ENCODE peak calls at places on chromosomes 1 and 21, in ten cellular contexts. L, B, R, T, D, S, Z, C, Q and O are unnamed samples. For H3K4me1, the result is how much of the 10 kb centered on the place peaks cover.

GRCh38 chr1:197989058-197989457 is 71.9 kb downstream of the LHX9 start:
- DNase-seq in D (no peak), R (no peak), Z (no peak), B (no peak), L (no peak), Q (no peak), S (no peak), C (no peak), T (no peak), O (no peak)

GRCh38 chr1:150288382-150288781 is 5.3 kb upstream of the MRPS21 start:
- DNase-seq in R (no peak), L (no peak), Q (no peak), Z (no peak), T (no peak), C (no peak), B (no peak), D (no peak), S (no peak), O (no peak)

GRCh38 chr1:160227045-160227444 is 21.9 kb downstream of the PEA15 start:
- DNase-seq in Q (no peak), L (no peak), C (no peak), D (no peak), B (no peak), T (no peak), S (no peak), Z (no peak), R (no peak), O (no peak)

GRCh38 chr1:17551755-17552234 is 12.3 kb downstream of the ARHGEF10L start:
- DNase-seq in C (peak), B (no peak), L (no peak), S (no peak), D (peak), T (no peak), Z (peak), Q (no peak), R (no peak), O (peak)

GRCh38 chr1:89827330-89827729 is 6.5 kb downstream of the LRRC8D start:
- DNase-seq in T (no peak), R (no peak), C (no peak), D (no peak), Z (no peak), L (no peak), Q (no peak), S (no peak), B (no peak), O (no peak)

GRCh38 chr1:196372896-196373536 is 235.2 kb downstream of the KCNT2 start:
- DNase-seq in L (no peak), T (no peak), S (peak), Z (no peak), D (no peak), Q (no peak), R (no peak), B (peak), C (no peak), O (peak)

GRCh38 chr1:243325305-243325890 is 69.6 kb downstream of the SDCCAG8 start:
- DNase-seq in Z (no peak), D (peak), S (peak), B (peak), L (peak), Q (peak), R (no peak), C (no peak), T (no peak), O (peak)

GRCh38 chr1:175731581-175731980 is 11.8 kb downstream of the TNR start:
- DNase-seq in B (no peak), Z (no peak), S (no peak), R (no peak), Q (no peak), D (no peak), L (no peak), T (no peak), C (no peak), O (no peak)

GRCh38 chr1:76161451-76161850 is 86.9 kb downstream of the ST6GALNAC3 start:
- DNase-seq in Z (no peak), L (no peak), T (no peak), D (no peak), S (no peak), Q (no peak), R (no peak), B (peak), C (no peak), O (no peak)

GRCh38 chr1:1179339-1179982 is 5.8 kb downstream of the TTLL10 start:
- DNase-seq in T (no peak), S (no peak), C (peak), L (no peak), B (peak), Q (no peak), Z (no peak), D (peak), R (no peak), O (no peak)

GRCh38 chr1:156496211-156496761 is 4.3 kb downstream of the MEF2D start:
- DNase-seq in C (peak), B (no peak), T (no peak), L (peak), Q (no peak), S (no peak), R (no peak), Z (no peak), D (no peak), O (no peak)

GRCh38 chr1:81414417-81415087 is 386.2 kb upstream of the ADGRL2 start:
- DNase-seq in D (peak), T (peak), C (peak), B (peak), S (no peak), L (peak), R (peak), Q (peak), Z (peak), O (peak)

GRCh38 chr1:39128126-39128525 is 76.4 kb upstream of the MACF1 start:
- DNase-seq in B (no peak), C (no peak), Z (no peak), Q (no peak), T (no peak), L (no peak), S (no peak), D (no peak), R (no peak), O (no peak)
- H3K4me1 ChIP-seq in B (half or more), C (under half), Z (under half), Q (under half), T (under half), L (half or more), S (half or more), D (half or more), R (half or more), O (under half)

DNA sequence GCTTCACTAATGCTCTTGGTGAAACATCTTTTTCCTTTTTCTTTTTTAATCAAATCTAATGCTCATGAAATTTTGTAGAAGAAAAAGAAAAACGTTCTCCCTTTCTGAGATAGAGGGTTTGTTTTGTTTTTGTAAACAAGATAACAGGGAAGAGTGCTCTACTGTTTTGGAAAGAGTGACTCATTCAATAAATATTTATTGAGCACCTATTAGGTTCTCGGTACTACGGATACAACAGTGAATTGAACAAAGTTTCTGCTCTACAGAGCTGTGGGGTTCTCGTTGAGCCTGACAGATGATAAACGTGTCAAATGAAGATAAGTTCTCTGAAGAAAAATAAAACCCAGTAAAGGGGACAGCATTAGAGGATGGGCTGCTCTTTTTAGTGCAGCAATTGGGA is 7.0 kb downstream of the PGM1 start:
- DNase-seq in C (no peak), Z (no peak), B (no peak), D (no peak), Q (no peak), T (no peak), S (no peak), R (no peak), L (no peak), O (peak)
- H3K4me1 ChIP-seq in C (under half), Z (under half), B (under half), D (under half), Q (under half), T (under half), S (under half), R (under half), L (under half), O (under half)

DNA sequence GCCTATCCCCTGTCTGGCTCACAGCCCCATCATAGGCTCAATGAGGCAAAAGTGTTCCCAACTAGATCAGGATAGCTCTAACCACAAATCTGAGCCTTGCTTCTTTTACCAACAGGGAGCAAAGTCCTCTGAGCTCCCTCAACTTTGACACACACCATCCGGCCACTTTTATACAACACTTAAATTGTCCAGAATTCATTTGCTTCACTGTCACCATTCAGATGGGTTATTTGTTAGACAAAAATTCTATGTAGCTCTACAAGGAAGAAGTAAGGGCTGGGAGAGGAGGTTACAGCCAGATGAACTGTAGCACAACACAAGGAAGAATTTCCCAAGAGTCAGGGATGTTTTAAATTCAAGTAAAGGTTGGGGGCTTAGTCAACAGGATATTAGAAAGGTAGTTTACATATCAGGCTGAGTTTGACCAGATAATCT is 50.8 kb downstream of the TGFBR3 start:
- DNase-seq in R (no peak), L (no peak), T (no peak), Q (no peak), Z (no peak), S (no peak), B (no peak), C (no peak), D (no peak), O (no peak)
- H3K4me1 ChIP-seq in R (under half), L (under half), T (under half), Q (under half), Z (under half), S (under half), B (under half), C (under half), D (under half), O (under half)

GRCh38 chr1:183030053-183030452 is 6.8 kb downstream of the LAMC1 start:
- DNase-seq in S (peak), Q (peak), D (no peak), Z (no peak), C (no peak), B (no peak), T (no peak), R (no peak), L (no peak), O (peak)

GRCh38 chr1:183032122-183032921 is 9.1 kb downstream of the LAMC1 start:
- DNase-seq in D (no peak), R (no peak), L (no peak), Z (no peak), T (no peak), B (no peak), Q (no peak), S (no peak), C (no peak), O (peak)

GRCh38 chr1:183027791-183028190 is 4.6 kb downstream of the LAMC1 start:
- DNase-seq in S (peak), T (no peak), L (no peak), Z (no peak), D (no peak), Q (no peak), C (no peak), R (no peak), B (no peak), O (no peak)

GRCh38 chr1:183027031-183027430 is 3.8 kb downstream of the LAMC1 start:
- DNase-seq in L (no peak), S (no peak), T (no peak), R (no peak), Z (no peak), B (no peak), D (no peak), C (no peak), Q (no peak), O (no peak)

DNA sequence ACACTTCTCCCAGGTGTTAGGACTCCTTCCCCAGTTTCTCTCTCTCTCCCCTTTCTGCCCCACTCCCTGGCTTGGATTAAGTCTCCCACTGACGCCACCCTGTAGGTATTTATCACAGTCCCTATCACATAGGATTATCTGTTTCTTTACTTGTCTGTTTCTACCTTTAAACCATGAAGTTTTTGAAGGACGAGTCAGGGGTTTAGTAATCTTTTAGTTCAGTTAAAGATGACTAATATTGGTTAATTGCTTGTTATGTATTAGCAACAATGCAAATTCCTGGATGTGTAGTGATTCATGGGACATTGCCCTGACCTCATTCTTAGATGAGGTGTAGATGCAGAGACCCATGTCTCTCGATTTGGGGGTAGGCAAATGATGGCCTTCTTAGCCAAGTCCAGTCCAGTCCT is 6.4 kb downstream of the LAMC1 start:
- DNase-seq in B (no peak), T (no peak), C (no peak), L (no peak), S (peak), Z (no peak), D (no peak), R (no peak), Q (no peak), O (peak)
- H3K4me1 ChIP-seq in B (under half), T (under half), C (under half), L (under half), S (under half), Z (under half), D (under half), R (under half), Q (under half), O (half or more)

GRCh38 chr1:16168622-16169021 is 12.8 kb upstream of the EPHA2 start:
- DNase-seq in C (no peak), L (peak), Q (no peak), Z (no peak), R (no peak), D (no peak), T (no peak), B (no peak), S (no peak), O (peak)

GRCh38 chr1:16172964-16173446 is 17.1 kb upstream of the EPHA2 start:
- DNase-seq in Z (no peak), D (no peak), B (no peak), Q (no peak), R (no peak), C (no peak), T (no peak), S (no peak), L (peak), O (peak)

GRCh38 chr1:16171314-16172223 is 15.7 kb upstream of the EPHA2 start:
- DNase-seq in R (no peak), C (no peak), T (no peak), B (no peak), Q (no peak), D (no peak), Z (no peak), S (no peak), L (no peak), O (peak)

GRCh38 chr1:16172232-16172830 is 16.5 kb upstream of the EPHA2 start:
- DNase-seq in D (no peak), S (no peak), Z (no peak), R (no peak), B (no peak), Q (no peak), T (no peak), C (no peak), L (no peak), O (no peak)

DNA sequence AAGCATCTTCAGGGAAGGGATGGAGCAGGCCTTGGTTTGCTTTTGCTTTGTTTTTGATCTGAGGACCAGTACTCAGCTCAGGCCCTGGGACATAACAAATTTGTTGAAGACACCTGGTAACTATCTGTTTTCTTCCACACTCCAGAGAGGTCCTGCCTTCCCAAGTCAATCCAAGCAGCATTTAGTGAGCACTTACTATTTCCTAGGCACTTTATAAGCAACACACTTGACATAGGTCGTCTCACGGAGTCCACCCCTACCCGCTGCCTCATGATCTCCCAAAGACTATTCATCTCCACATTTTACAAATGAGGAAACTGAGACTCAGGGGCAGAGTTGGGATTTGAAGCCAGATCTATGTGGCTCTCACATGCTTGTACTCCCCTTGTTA is 14.4 kb upstream of the EPHA2 start:
- DNase-seq in B (no peak), L (no peak), Q (no peak), Z (no peak), R (no peak), T (no peak), S (no peak), C (no peak), D (no peak), O (peak)
- H3K4me1 ChIP-seq in B (under half), L (under half), Q (under half), Z (under half), R (under half), T (under half), S (under half), C (under half), D (under half), O (half or more)

GRCh38 chr21:35254752-35255138 is 205.6 kb upstream of the RUNX1 start:
- DNase-seq in Q (no peak), B (no peak), Z (no peak), L (no peak), D (no peak), S (no peak), R (no peak), C (no peak), T (no peak), O (no peak)

GRCh38 chr21:35256468-35256988 is 207.4 kb upstream of the RUNX1 start:
- DNase-seq in D (peak), Z (peak), Q (peak), C (peak), T (peak), L (peak), R (peak), S (peak), B (peak), O (peak)

GRCh38 chr21:35252831-35253230 is 203.7 kb upstream of the RUNX1 start:
- DNase-seq in Q (no peak), B (no peak), D (no peak), S (no peak), L (no peak), C (no peak), T (no peak), Z (no peak), R (no peak), O (peak)

GRCh38 chr21:35257413-35257812 is 208.3 kb upstream of the RUNX1 start:
- DNase-seq in Z (peak), B (no peak), R (peak), T (peak), S (peak), Q (peak), C (no peak), L (peak), D (peak), O (peak)

GRCh38 chr21:35254006-35254751 is 205.1 kb upstream of the RUNX1 start:
- DNase-seq in L (peak), S (peak), Q (peak), D (no peak), Z (no peak), T (no peak), B (no peak), R (no peak), C (no peak), O (peak)
- H3K4me1 ChIP-seq in L (under half), S (under half), Q (under half), D (under half), Z (under half), T (under half), B (under half), R (under half), C (under half), O (half or more)

GRCh38 chr1:26541816-26542711 is 12.5 kb downstream of the RPS6KA1 start:
- DNase-seq in C (peak), B (peak), S (peak), T (peak), Z (peak), Q (peak), D (peak), L (peak), R (peak), O (peak)
- H3K4me1 ChIP-seq in C (under half), B (under half), S (half or more), T (under half), Z (under half), Q (under half), D (under half), L (under half), R (under half), O (under half)

GRCh38 chr1:230172016-230172356 is 104.9 kb downstream of the GALNT2 start:
- DNase-seq in Z (no peak), C (peak), L (no peak), Q (no peak), D (no peak), R (no peak), S (no peak), B (no peak), T (no peak), O (no peak)

GRCh38 chr1:230174765-230175747 is 108.0 kb downstream of the GALNT2 start:
- DNase-seq in C (peak), R (no peak), Z (no peak), Q (no peak), T (no peak), D (no peak), L (peak), B (no peak), S (no peak), O (no peak)

GRCh38 chr1:230174041-230174440 is 107.0 kb downstream of the GALNT2 start:
- DNase-seq in R (no peak), C (peak), T (no peak), B (no peak), L (no peak), Q (no peak), D (no peak), Z (no peak), S (no peak), O (no peak)

GRCh38 chr1:230171337-230172015 is 104.4 kb downstream of the GALNT2 start:
- DNase-seq in S (no peak), R (no peak), B (no peak), T (no peak), Q (no peak), D (no peak), C (peak), L (no peak), Z (no peak), O (peak)

GRCh38 chr1:230173176-230173575 is 106.1 kb downstream of the GALNT2 start:
- DNase-seq in B (no peak), Q (no peak), Z (no peak), C (peak), T (no peak), D (no peak), R (no peak), L (no peak), S (no peak), O (no peak)
- H3K4me1 ChIP-seq in B (under half), Q (under half), Z (under half), C (under half), T (under half), D (half or more), R (under half), L (under half), S (under half), O (under half)